ENCODE peak calls at places on chromosomes 16 and 17, in six cellular contexts. I is mammary epithelial cell; R is mesothelial cell of epicardium; K is OCI-LY7; M is iris pigment epithelial cell; C is activated naive CD4-positive, alpha-beta T cell. U is an unnamed sample.
A peak's percentile ranks its signal among the peaks of the same experiment; 100 is the strongest.

GRCh38 chr17:82226809-82227628 is 1.8 kb upstream of the SLC16A3 start:
- DNase-seq in I (no peak), R (no peak), K (no peak), M (no peak), C (no peak), U (no peak)

GRCh38 chr16:75250809-75251279 is 580 bp downstream of the BCAR1 start:
- DNase-seq in I (no peak), R (peak; percentile 69), K (no peak), M (no peak), C (no peak), U (no peak)

GRCh38 chr17:21209511-21210175 is 4.3 kb downstream of the TMEM11 start:
- DNase-seq in I (no peak), R (no peak), K (no peak), M (no peak), C (no peak), U (no peak)

GRCh38 chr17:4711671-4712111 is 1.3 kb downstream of the ARRB2 start:
- DNase-seq in I (no peak), R (no peak), K (peak; percentile 35), M (no peak), C (no peak), U (no peak)

GRCh38 chr17:26807024-26807423 is 486.9 kb upstream of the WSB1 start:
- DNase-seq in I (no peak), R (no peak), K (no peak), M (no peak), C (no peak), U (no peak)

GRCh38 chr17:44898768-44899073 is 524 bp downstream of the EFTUD2 start:
- DNase-seq in I (no peak), R (no peak), K (no peak), M (peak; percentile 49), C (no peak), U (no peak)

GRCh38 chr17:82302991-82303943 is 14.1 kb downstream of the CD7 start:
- DNase-seq in I (no peak), R (no peak), K (no peak), M (no peak), C (no peak), U (no peak)

GRCh38 chr17:57135748-57136342 is 50.8 kb downstream of the AKAP1 start:
- DNase-seq in I (no peak), R (no peak), K (no peak), M (no peak), C (no peak), U (no peak)

GRCh38 chr16:69925311-69925710 is 25.8 kb upstream of the CLEC18A start:
- DNase-seq in I (no peak), R (no peak), K (no peak), M (no peak), C (no peak), U (no peak)

GRCh38 chr16:82701302-82702022 is 74.7 kb downstream of the CDH13 start:
- DNase-seq in I (no peak), R (no peak), K (no peak), M (peak; percentile 31), C (no peak), U (no peak)

GRCh38 chr16:22324787-22325597 is 27.8 kb downstream of the POLR3E start:
- DNase-seq in I (peak; percentile 11), R (no peak), K (no peak), M (no peak), C (no peak), U (no peak)

GRCh38 chr16:54116126-54116525 is 170.5 kb downstream of the IRX3 start:
- DNase-seq in I (no peak), R (no peak), K (no peak), M (peak; percentile 9), C (no peak), U (no peak)

GRCh38 chr16:56479469-56479868 is 28.1 kb downstream of the OGFOD1 start:
- DNase-seq in I (no peak), R (no peak), K (no peak), M (no peak), C (no peak), U (peak; percentile 7)

GRCh38 chr16:88941933-88942909 is 34.8 kb downstream of the CBFA2T3 start:
- DNase-seq in I (no peak), R (peak; percentile 71), K (peak; percentile 84), M (no peak), C (no peak), U (no peak)

GRCh38 chr17:7263801-7264078 is 1.5 kb upstream of the CLDN7 start:
- DNase-seq in I (no peak), R (no peak), K (no peak), M (no peak), C (no peak), U (no peak)

U was measured in iPS DF 19.7.